ENCODE peak calls at places on chromosomes 5 and 9, in four cellular contexts. D is BJ, X is astrocyte of the spinal cord, J is GM23338. R is an unnamed sample.

GRCh38 chr5:31378136-31378535 is 153.8 kb downstream of the DROSHA start:
- DNase-seq in D (no peak), X (no peak), J (no peak), R (no peak)

GRCh38 chr5:151345808-151346478 is 1.4 kb downstream of the SLC36A2 start:
- DNase-seq in D (no peak), X (peak), J (no peak), R (peak)

GRCh38 chr9:72362680-72363139 is 2.3 kb downstream of the ZFAND5 start:
- DNase-seq in D (no peak), X (peak), J (peak), R (peak)

GRCh38 chr5:88683506-88684135 is 199.4 kb downstream of the MEF2C start:
- DNase-seq in D (no peak), X (peak), J (peak), R (no peak)

GRCh38 chr9:97430316-97430715 is 18.4 kb downstream of the TDRD7 start:
- DNase-seq in D (no peak), X (no peak), J (no peak), R (no peak)

GRCh38 chr9:27278374-27278773 is 18.6 kb downstream of the EQTN start:
- DNase-seq in D (no peak), X (no peak), J (no peak), R (no peak)

GRCh38 chr9:104976196-104976595 is 48.2 kb upstream of the ABCA1 start:
- DNase-seq in D (no peak), X (no peak), J (no peak), R (no peak)

GRCh38 chr9:110427497-110428104 is 89.9 kb upstream of the TXNDC8 start:
- DNase-seq in D (no peak), X (peak), J (peak), R (peak)

GRCh38 chr5:114243281-114243982 is 118.4 kb upstream of the KCNN2 start:
- DNase-seq in D (peak), X (peak), J (no peak), R (peak)

GRCh38 chr9:71096431-71097108 is 24.9 kb downstream of the TRPM3 start:
- DNase-seq in D (no peak), X (no peak), J (no peak), R (no peak)

GRCh38 chr5:6439588-6440550 is 8.8 kb upstream of the UBE2QL1 start:
- DNase-seq in D (no peak), X (no peak), J (peak), R (no peak)

GRCh38 chr9:97747201-97747965 is 50.2 kb upstream of the XPA start:
- DNase-seq in D (no peak), X (no peak), J (peak), R (no peak)

GRCh38 chr5:132190161-132190817 is 37.4 kb downstream of the P4HA2 start:
- DNase-seq in D (peak), X (peak), J (peak), R (peak)

GRCh38 chr5:3736926-3737325 is 141.3 kb downstream of the IRX1 start:
- DNase-seq in D (no peak), X (no peak), J (no peak), R (no peak)

GRCh38 chr5:103624748-103625147 is 62.2 kb upstream of the NUDT12 start:
- DNase-seq in D (no peak), X (peak), J (no peak), R (peak)

GRCh38 chr9:69549310-69550202 is 122.6 kb downstream of the APBA1 start:
- DNase-seq in D (no peak), X (peak), J (peak), R (peak)

GRCh38 chr9:16918920-16919319 is 48.5 kb upstream of the BNC2 start:
- DNase-seq in D (no peak), X (no peak), J (no peak), R (no peak)

GRCh38 chr5:110896901-110897300 is 158.1 kb downstream of the SLC25A46 start:
- DNase-seq in D (no peak), X (peak), J (no peak), R (peak)

GRCh38 chr9:131608469-131609115 is 63.3 kb downstream of the PRRT1B start:
- DNase-seq in D (peak), X (peak), J (peak), R (peak)

GRCh38 chr9:99828417-99829176 is 6.9 kb downstream of the NR4A3 start:
- DNase-seq in D (no peak), X (no peak), J (peak), R (peak)

GRCh38 chr5:134136771-134137170 is 22.3 kb downstream of the TCF7 start:
- DNase-seq in D (no peak), X (no peak), J (no peak), R (no peak)

GRCh38 chr5:109805882-109806281 is 116.2 kb downstream of the MAN2A1 start:
- DNase-seq in D (no peak), X (no peak), J (peak), R (no peak)
- H3K4me3 ChIP-seq in D (no peak), X (no peak), J (no peak), R (no peak)

DNA sequence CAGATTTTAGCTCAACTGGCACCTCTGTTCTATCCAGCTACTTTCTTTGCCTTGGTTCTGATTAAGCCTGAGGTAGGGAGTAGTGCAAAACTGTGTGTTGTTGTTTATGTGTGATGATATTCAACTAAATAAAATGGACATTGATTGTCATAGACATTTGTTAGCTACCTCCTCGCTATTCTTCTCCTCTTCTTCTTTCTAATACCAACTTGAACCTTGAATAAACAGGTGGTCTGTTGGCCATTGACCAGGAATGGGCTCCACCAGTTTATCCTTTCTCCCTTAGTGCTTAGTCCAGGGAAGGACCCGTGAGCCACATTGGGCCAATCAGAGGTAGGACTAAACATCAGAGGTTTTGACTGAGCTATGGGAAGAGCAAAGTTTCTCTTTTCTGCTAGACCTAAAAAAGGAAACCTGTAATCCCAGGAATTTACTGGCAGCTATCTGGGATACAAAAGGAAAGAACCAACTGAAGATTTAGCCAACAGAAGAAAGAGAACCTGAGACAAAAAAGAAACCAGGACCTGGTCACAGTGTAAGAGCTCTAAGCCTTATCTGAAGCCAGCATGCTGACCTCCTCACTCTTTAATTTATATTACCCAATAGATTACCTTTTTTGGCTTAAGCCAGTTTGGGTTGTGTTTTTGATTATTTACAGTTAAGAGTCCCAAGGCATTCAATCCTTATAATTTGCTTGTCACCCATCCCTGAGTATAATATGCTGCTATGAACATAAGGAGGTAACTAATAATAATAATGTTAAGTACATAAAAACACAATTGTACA is 5.3 kb upstream of the RNF145 start:
- DNase-seq in D (no peak), X (no peak), J (peak), R (no peak)
- TF ChIP-seq CTCF in D (no peak), X (no peak), J (no peak), R (no peak)

GRCh38 chr9:121299467-121300282 is 31.7 kb downstream of the GSN start:
- DNase-seq in D (no peak), X (no peak), J (peak), R (peak)
- H3K4me3 ChIP-seq in D (peak), X (peak), J (peak), R (peak)

DNA sequence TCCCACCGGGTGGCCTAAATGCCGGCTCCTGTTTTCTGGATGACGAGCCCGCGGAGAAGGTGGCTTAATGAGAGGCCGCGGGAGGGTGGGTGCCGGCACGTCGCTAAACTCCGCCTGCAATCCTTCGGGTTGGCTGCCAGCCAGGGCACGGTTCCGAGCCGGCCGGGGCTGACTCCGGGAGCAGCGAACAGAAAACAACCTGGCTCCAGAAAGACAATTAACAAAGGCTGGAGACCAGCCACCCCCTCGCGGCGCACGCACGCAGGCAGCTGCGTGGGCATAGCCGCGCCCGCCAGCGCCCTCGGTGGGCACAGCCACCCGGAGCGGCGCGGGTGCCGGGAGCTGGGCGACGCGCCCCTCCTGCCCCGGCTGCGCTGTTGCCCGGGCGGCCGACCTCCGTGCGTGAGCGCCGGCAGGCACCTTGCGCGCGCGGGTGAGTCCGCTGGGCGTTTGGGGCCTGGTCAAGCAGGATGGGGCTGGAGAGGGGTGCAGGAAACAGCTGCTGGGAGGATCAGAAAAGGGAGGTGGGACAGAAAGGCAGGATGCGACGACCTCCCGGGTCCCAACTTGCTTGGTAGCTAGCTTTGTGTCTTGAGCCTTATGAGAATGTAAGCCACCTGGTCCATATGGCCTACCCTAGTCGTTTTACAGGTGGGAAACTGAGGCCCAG is at the start of gene ARHGEF37:
- DNase-seq in D (no peak), X (peak), J (peak), R (peak)
- TF ChIP-seq CTCF in D (no peak), X (no peak), J (no peak), R (no peak)

GRCh38 chr5:168749391-168750100 is 170.4 kb upstream of the PANK3 start:
- DNase-seq in D (no peak), X (no peak), J (no peak), R (no peak)
- H3K4me3 ChIP-seq in D (no peak), X (no peak), J (no peak), R (no peak)

DNA sequence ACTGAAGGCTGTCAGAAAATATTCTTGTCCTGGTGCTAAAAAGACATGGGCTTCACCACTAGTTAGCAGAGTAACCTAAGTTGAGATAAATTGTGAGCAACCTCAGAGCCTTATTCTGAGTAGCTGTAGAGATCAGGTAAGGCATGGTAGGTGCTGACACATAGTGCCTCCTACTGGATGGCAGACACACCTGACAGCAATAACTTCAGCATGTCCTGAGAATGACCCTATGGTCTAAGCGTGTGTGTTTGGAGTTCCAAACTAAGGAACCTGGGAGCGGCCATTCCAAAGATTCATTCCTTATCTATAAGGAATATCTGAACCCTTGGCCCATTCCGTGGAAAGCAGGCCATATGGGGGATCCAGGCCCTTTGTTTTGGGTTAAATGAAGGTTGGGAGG is 46.0 kb downstream of the SLC28A3 start:
- DNase-seq in D (no peak), X (no peak), J (peak), R (no peak)
- TF ChIP-seq CTCF in D (no peak), X (no peak), J (peak), R (no peak)

DNA sequence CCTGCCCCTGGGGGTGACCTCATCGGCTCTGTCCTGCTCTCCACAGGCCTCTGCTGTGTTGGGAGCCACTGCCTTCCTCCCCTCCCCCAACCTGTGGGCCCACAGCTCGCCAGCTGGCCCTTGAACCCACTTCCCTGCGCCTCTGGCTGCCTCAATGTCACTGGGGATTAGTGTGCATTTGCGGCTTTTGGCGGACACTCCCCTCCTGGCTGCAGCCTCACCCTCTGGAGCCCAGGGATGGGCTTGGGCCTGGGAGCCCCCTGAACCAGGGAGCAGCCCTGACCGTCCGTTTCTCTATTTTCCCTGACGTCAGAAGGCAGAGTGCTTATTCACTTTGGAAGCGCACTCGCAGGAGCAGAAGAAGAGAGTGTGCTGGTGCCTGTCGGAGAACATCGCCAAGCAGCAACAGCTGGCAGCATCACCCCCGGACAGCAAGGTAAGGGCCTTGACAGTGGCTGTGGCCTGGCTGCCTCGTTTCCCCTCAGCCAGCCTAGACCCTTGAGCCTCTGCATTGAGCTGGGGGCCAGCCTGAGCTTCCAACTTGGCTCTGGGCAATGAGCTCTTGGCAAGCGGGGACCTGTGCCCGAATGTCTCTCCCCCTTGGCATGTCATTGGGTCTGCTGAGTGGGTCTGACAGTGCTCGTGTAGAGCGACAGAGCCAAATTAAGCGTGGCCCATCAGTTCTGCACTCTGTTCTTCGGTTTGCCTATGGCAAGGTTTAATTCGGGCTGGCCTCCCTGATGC is 73.1 kb downstream of the RGS3 start:
- DNase-seq in D (no peak), X (no peak), J (no peak), R (peak)
- H3K4me3 ChIP-seq in D (no peak), X (no peak), J (no peak), R (no peak)